ENCODE peak calls at places on chromosomes 6 and 20, in six cellular contexts. One of them, this sample, is unnamed. For H3K4me1, the result is how much of the 10 kb centered on the place peaks cover.

GRCh38 chr20:38355161-38356012 is 9.1 kb downstream of the LBP start:
- DNase-seq in fibroblast of lung: no peak
- DNase-seq in lung: no peak
- DNase-seq in heart left ventricle: no peak
- DNase-seq in foreskin keratinocyte: no peak
- DNase-seq in ovary: no peak
- DNase-seq in this sample: no peak

GRCh38 chr6:81752969-81753708 is 658 bp upstream of the TENT5A start:
- DNase-seq in fibroblast of lung: peak
- DNase-seq in lung: peak
- DNase-seq in heart left ventricle: peak
- DNase-seq in foreskin keratinocyte: peak
- DNase-seq in ovary: peak
- DNase-seq in this sample: peak

GRCh38 chr6:48110436-48111142 is 408 bp downstream of the PTCHD4 start:
- DNase-seq in fibroblast of lung: peak
- DNase-seq in lung: no peak
- DNase-seq in heart left ventricle: no peak
- DNase-seq in foreskin keratinocyte: no peak
- DNase-seq in ovary: no peak
- DNase-seq in this sample: no peak

GRCh38 chr20:63163596-63164560 is 52.1 kb downstream of the YTHDF1 start:
- DNase-seq in fibroblast of lung: no peak
- DNase-seq in lung: no peak
- DNase-seq in heart left ventricle: no peak
- DNase-seq in foreskin keratinocyte: no peak
- DNase-seq in ovary: no peak
- DNase-seq in this sample: peak

GRCh38 chr20:22611636-22612035 is 27.3 kb upstream of the FOXA2 start:
- DNase-seq in fibroblast of lung: no peak
- DNase-seq in lung: no peak
- DNase-seq in heart left ventricle: no peak
- DNase-seq in foreskin keratinocyte: no peak
- DNase-seq in ovary: no peak
- DNase-seq in this sample: no peak

GRCh38 chr6:125867483-125867935 is 76.7 kb downstream of the NCOA7 start:
- DNase-seq in fibroblast of lung: peak
- DNase-seq in lung: peak
- DNase-seq in heart left ventricle: no peak
- DNase-seq in foreskin keratinocyte: peak
- DNase-seq in ovary: no peak
- DNase-seq in this sample: peak

GRCh38 chr20:35314460-35315198 is 22.4 kb upstream of the FAM83C start:
- DNase-seq in fibroblast of lung: peak
- DNase-seq in lung: no peak
- DNase-seq in heart left ventricle: no peak
- DNase-seq in foreskin keratinocyte: no peak
- DNase-seq in ovary: no peak
- DNase-seq in this sample: no peak

GRCh38 chr6:54070025-54070424 is 41.2 kb upstream of the MLIP start:
- DNase-seq in fibroblast of lung: no peak
- DNase-seq in lung: no peak
- DNase-seq in heart left ventricle: no peak
- DNase-seq in foreskin keratinocyte: no peak
- DNase-seq in ovary: no peak
- DNase-seq in this sample: no peak

GRCh38 chr6:582370-582769 is 74.5 kb downstream of the HUS1B start:
- DNase-seq in fibroblast of lung: peak
- DNase-seq in lung: no peak
- DNase-seq in heart left ventricle: no peak
- DNase-seq in foreskin keratinocyte: no peak
- DNase-seq in ovary: no peak
- DNase-seq in this sample: no peak

GRCh38 chr20:39897781-39898466 is 791.1 kb downstream of the MAFB start:
- DNase-seq in fibroblast of lung: peak
- DNase-seq in lung: no peak
- DNase-seq in heart left ventricle: no peak
- DNase-seq in foreskin keratinocyte: peak
- DNase-seq in ovary: no peak
- DNase-seq in this sample: no peak

GRCh38 chr6:125812394-125813231 is 21.9 kb downstream of the NCOA7 start:
- DNase-seq in fibroblast of lung: peak
- DNase-seq in lung: no peak
- DNase-seq in heart left ventricle: no peak
- DNase-seq in foreskin keratinocyte: peak
- DNase-seq in ovary: no peak
- DNase-seq in this sample: no peak

GRCh38 chr20:3413393-3413889 is 6.0 kb upstream of the DNAAF9 start:
- DNase-seq in fibroblast of lung: no peak
- DNase-seq in lung: no peak
- DNase-seq in heart left ventricle: no peak
- DNase-seq in foreskin keratinocyte: no peak
- DNase-seq in ovary: no peak
- DNase-seq in this sample: no peak

DNA sequence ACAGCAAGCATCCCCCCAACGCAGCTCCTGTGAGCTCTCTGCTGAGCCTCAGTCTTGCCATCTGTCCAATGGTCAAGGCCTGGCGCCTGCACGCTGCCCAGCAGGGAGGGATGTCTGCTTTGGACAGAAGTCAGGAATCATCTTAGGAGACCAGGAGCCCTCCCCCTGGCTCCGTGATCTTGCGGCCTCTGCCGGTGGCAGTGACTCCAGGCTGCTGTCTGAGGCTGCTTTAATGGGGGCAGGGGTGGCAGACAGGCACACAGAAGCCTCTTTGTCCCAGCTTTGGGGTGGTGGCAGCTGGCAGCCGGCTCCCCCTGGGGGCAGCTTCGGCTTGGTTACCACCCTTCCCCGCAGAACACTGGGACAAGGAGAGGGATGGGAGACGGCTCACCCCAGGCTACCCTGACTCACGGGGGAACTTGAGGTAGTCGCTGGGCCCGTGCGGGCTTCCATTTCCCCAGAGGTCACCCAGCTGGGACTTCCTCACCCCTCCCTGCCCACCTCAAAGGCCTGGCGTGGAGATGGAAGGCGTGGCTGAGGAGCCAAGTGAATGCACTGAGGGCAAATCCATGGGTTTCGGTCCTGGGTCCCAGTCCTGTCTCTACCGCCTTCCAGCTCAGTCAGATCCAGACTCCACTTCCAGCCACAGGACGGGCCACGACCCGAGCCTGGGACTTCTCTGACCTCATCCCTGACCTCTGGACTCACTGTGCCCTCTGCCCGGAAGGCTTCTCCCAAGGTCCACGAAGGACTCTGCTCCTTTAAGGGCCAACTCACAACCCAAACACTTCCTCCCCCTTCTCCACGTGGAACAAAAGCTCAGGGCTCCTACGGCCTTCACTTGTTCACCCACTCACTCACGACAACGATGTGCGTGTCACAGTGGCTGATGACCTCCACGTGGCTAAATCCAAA is 14.8 kb downstream of the PEDS1 start:
- DNase-seq in fibroblast of lung: no peak
- DNase-seq in lung: no peak
- DNase-seq in heart left ventricle: no peak
- DNase-seq in foreskin keratinocyte: no peak
- DNase-seq in ovary: no peak
- DNase-seq in this sample: no peak
- TF ChIP-seq CTCF in fibroblast of lung: no peak
- TF ChIP-seq CTCF in lung: no peak
- TF ChIP-seq CTCF in heart left ventricle: no peak
- TF ChIP-seq CTCF in foreskin keratinocyte: peak
- TF ChIP-seq CTCF in ovary: no peak
- TF ChIP-seq CTCF in this sample: peak

GRCh38 chr6:52576392-52577021 is 353 bp downstream of the TRAM2 start:
- DNase-seq in fibroblast of lung: peak
- DNase-seq in lung: peak
- DNase-seq in heart left ventricle: peak
- DNase-seq in foreskin keratinocyte: no peak
- DNase-seq in ovary: peak
- DNase-seq in this sample: peak

GRCh38 chr6:52573295-52573694 is 3.6 kb downstream of the TRAM2 start:
- DNase-seq in fibroblast of lung: peak
- DNase-seq in lung: no peak
- DNase-seq in heart left ventricle: no peak
- DNase-seq in foreskin keratinocyte: no peak
- DNase-seq in ovary: no peak
- DNase-seq in this sample: no peak

GRCh38 chr6:52575490-52575868 is 1.4 kb downstream of the TRAM2 start:
- DNase-seq in fibroblast of lung: peak
- DNase-seq in lung: no peak
- DNase-seq in heart left ventricle: no peak
- DNase-seq in foreskin keratinocyte: no peak
- DNase-seq in ovary: no peak
- DNase-seq in this sample: no peak

GRCh38 chr6:52576054-52576391 is 837 bp downstream of the TRAM2 start:
- DNase-seq in fibroblast of lung: no peak
- DNase-seq in lung: no peak
- DNase-seq in heart left ventricle: no peak
- DNase-seq in foreskin keratinocyte: no peak
- DNase-seq in ovary: no peak
- DNase-seq in this sample: no peak

GRCh38 chr6:52574709-52575489 is 2.0 kb downstream of the TRAM2 start:
- DNase-seq in fibroblast of lung: peak
- DNase-seq in lung: peak
- DNase-seq in heart left ventricle: peak
- DNase-seq in foreskin keratinocyte: no peak
- DNase-seq in ovary: no peak
- DNase-seq in this sample: no peak
- H3K27ac ChIP-seq in fibroblast of lung: peak
- H3K27ac ChIP-seq in lung: peak
- H3K27ac ChIP-seq in heart left ventricle: peak
- H3K27ac ChIP-seq in foreskin keratinocyte: no peak
- H3K27ac ChIP-seq in ovary: peak
- H3K27ac ChIP-seq in this sample: peak

DNA sequence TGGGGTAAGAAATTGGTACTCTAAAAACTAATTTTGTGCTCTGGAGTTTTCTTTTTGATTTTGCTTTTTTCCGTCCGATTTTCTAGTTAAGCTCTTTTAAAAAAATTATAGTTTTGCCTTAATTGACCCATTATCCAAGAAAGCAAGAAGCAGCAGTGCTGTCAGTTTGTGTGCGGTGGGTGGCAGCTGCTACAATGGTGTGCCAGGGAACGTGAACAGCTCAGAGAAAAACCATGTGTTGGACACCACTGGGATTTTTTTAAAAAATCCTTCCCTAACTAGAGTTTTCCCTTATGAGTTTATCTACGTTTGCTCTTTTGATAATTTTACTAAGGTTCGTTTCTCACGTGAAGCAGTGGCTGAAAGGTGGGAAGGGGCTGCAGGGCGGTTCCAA is 8.0 kb downstream of the MAP3K5 start:
- DNase-seq in fibroblast of lung: no peak
- DNase-seq in lung: no peak
- DNase-seq in heart left ventricle: no peak
- DNase-seq in foreskin keratinocyte: no peak
- DNase-seq in ovary: no peak
- DNase-seq in this sample: no peak
- H3K4me1 ChIP-seq in fibroblast of lung: under half
- H3K4me1 ChIP-seq in lung: under half
- H3K4me1 ChIP-seq in heart left ventricle: under half
- H3K4me1 ChIP-seq in foreskin keratinocyte: under half
- H3K4me1 ChIP-seq in ovary: under half
- H3K4me1 ChIP-seq in this sample: under half

DNA sequence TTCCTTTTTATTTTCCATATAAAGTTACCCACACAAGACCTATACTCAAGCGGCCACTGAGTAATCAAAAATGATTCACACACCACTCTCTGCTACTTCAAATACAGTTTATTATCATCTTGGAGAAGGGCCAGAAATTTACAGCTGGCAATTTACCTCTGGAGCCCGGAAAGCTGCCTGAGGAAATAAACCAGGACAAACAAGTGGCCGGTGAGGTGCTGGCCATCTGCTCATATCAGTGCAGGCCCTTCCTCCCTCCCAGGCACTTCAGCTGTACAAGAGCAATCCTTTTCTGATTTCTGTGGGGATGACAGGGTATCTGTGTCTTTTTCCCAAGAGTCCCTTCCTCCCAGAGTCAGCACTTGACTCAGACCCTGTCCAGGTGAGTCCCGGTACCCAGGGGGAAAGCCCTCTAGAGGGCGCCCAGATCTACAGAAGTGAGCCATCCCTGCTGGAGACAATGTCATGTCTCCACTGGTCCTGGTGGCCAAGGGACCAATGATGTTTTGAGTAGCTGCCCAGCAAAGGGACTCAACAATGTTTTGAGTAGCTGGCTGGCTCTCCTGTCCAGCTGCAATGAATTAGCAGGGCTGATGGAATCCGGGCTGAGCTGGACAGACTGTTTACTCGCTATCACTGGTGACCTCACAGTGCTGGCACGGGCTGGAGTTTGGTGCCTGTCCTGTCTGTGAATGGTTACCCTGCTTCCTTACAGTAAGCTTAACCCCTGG is 23.6 kb downstream of the LRP11 start:
- DNase-seq in fibroblast of lung: peak
- DNase-seq in lung: peak
- DNase-seq in heart left ventricle: peak
- DNase-seq in foreskin keratinocyte: peak
- DNase-seq in ovary: peak
- DNase-seq in this sample: no peak
- TF ChIP-seq CTCF in fibroblast of lung: peak
- TF ChIP-seq CTCF in lung: peak
- TF ChIP-seq CTCF in heart left ventricle: peak
- TF ChIP-seq CTCF in foreskin keratinocyte: peak
- TF ChIP-seq CTCF in ovary: no peak
- TF ChIP-seq CTCF in this sample: peak

GRCh38 chr6:4935486-4935885 is 68.4 kb downstream of the RPP40 start:
- DNase-seq in fibroblast of lung: no peak
- DNase-seq in lung: no peak
- DNase-seq in heart left ventricle: no peak
- DNase-seq in foreskin keratinocyte: no peak
- DNase-seq in ovary: no peak
- DNase-seq in this sample: no peak
- H3K27ac ChIP-seq in fibroblast of lung: no peak
- H3K27ac ChIP-seq in lung: no peak
- H3K27ac ChIP-seq in heart left ventricle: no peak
- H3K27ac ChIP-seq in foreskin keratinocyte: no peak
- H3K27ac ChIP-seq in ovary: no peak
- H3K27ac ChIP-seq in this sample: no peak

DNA sequence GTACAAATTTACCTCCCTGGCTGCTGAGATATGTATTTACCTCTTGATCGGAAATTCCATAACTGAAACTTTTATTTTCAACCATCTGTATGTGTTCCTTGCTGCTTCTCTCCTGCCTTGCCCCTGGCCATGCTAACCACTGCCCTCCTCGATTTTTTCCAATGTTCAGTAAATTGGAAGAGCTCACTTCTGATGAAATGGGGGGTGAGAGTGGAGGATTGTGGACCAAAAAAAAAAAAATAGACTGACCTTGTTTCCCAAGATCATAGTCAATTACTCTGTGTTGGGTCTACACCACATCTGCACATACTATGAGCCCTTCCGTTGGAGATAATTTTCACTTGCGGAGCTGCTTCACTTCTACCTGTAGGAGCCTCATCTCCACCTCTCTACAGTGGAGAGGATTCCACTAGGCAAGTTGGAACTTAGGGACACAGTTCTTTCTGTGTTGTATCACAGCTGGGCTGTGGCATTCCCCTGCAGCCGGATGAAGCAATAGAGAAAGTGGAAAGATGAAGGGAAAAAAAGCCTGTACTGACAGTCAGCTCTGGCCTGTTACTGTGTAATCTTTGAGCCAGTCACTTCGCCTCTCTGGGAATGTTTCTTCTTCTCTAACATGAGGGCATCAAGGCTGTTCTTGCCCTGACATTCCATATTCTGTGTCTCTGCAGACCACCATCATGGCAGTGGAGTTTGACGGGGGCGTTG is 1.6 kb downstream of the PSMB9 start:
- DNase-seq in fibroblast of lung: no peak
- DNase-seq in lung: no peak
- DNase-seq in heart left ventricle: no peak
- DNase-seq in foreskin keratinocyte: peak
- DNase-seq in ovary: no peak
- DNase-seq in this sample: no peak
- H3K4me1 ChIP-seq in fibroblast of lung: under half
- H3K4me1 ChIP-seq in lung: under half
- H3K4me1 ChIP-seq in heart left ventricle: under half
- H3K4me1 ChIP-seq in foreskin keratinocyte: under half
- H3K4me1 ChIP-seq in ovary: under half
- H3K4me1 ChIP-seq in this sample: under half